ENCODE peak calls at places on chromosome 19, in nine cellular contexts. C, V, A, U, J, R, H, I and L are unnamed samples.

GRCh38 chr19:52007436-52007804 is 591 bp downstream of the ZNF615 start:
- DNase-seq in C (no peak), V (peak), A (no peak), U (no peak), J (peak), R (no peak), H (no peak), I (no peak), L (no peak)

GRCh38 chr19:1854542-1855039 is 6.3 kb upstream of the REXO1 start:
- DNase-seq in C (no peak), V (no peak), A (no peak), U (no peak), J (no peak), R (no peak), H (no peak), I (no peak), L (no peak)

GRCh38 chr19:39125554-39126311 is at the start of gene PAK4:
- DNase-seq in C (peak), V (peak), A (peak), U (peak), J (peak), R (peak), H (peak), I (peak), L (peak)

GRCh38 chr19:5916201-5916708 is 2.2 kb downstream of the CAPS start:
- DNase-seq in C (no peak), V (no peak), A (no peak), U (no peak), J (no peak), R (no peak), H (no peak), I (no peak), L (no peak)

GRCh38 chr19:32719611-32720059 is at the start of gene TDRD12:
- DNase-seq in C (no peak), V (no peak), A (no peak), U (no peak), J (no peak), R (no peak), H (no peak), I (no peak), L (no peak)

GRCh38 chr19:16365300-16365996 is 40.8 kb downstream of the KLF2 start:
- DNase-seq in C (no peak), V (no peak), A (no peak), U (no peak), J (no peak), R (no peak), H (no peak), I (no peak), L (no peak)

GRCh38 chr19:58182577-58182988 is 278 bp upstream of the ZNF274 start:
- DNase-seq in C (no peak), V (peak), A (peak), U (no peak), J (no peak), R (peak), H (peak), I (no peak), L (peak)

GRCh38 chr19:12685831-12686230 is 2.0 kb upstream of the GNG14 start:
- DNase-seq in C (no peak), V (no peak), A (no peak), U (no peak), J (no peak), R (no peak), H (no peak), I (no peak), L (no peak)

GRCh38 chr19:45087531-45087930 is 5.4 kb upstream of the PPP1R37 start:
- DNase-seq in C (no peak), V (no peak), A (no peak), U (no peak), J (no peak), R (no peak), H (no peak), I (no peak), L (no peak)

GRCh38 chr19:7923295-7924191 is 2.4 kb downstream of the CTXN1 start:
- DNase-seq in C (no peak), V (no peak), A (no peak), U (no peak), J (no peak), R (no peak), H (no peak), I (no peak), L (no peak)

GRCh38 chr19:16143399-16144215 is at the start of gene HSH2D:
- DNase-seq in C (no peak), V (no peak), A (peak), U (no peak), J (no peak), R (no peak), H (peak), I (peak), L (no peak)

GRCh38 chr19:58366576-58367430 is 4.3 kb upstream of the ZNF497 start:
- DNase-seq in C (no peak), V (no peak), A (no peak), U (no peak), J (no peak), R (no peak), H (no peak), I (no peak), L (no peak)

GRCh38 chr19:23527797-23528196 is 132.5 kb upstream of the ZNF91 start:
- DNase-seq in C (no peak), V (no peak), A (no peak), U (peak), J (no peak), R (no peak), H (peak), I (no peak), L (no peak)

GRCh38 chr19:10719466-10719961 is 1.6 kb downstream of the DNM2 start:
- DNase-seq in C (no peak), V (no peak), A (peak), U (no peak), J (no peak), R (no peak), H (no peak), I (no peak), L (no peak)

GRCh38 chr19:7729211-7729610 is 2.7 kb downstream of the CLEC4G start:
- DNase-seq in C (no peak), V (no peak), A (no peak), U (no peak), J (no peak), R (no peak), H (peak), I (no peak), L (no peak)

GRCh38 chr19:32702010-32702409 is 10.4 kb downstream of the NUDT19 start:
- DNase-seq in C (no peak), V (no peak), A (no peak), U (no peak), J (no peak), R (no peak), H (no peak), I (no peak), L (no peak)

GRCh38 chr19:53571339-53571738 is 33.4 kb downstream of the ZNF331 start:
- DNase-seq in C (no peak), V (no peak), A (no peak), U (no peak), J (no peak), R (no peak), H (no peak), I (no peak), L (no peak)

GRCh38 chr19:43595605-43595998 is 332 bp downstream of the IRGQ start:
- DNase-seq in C (no peak), V (no peak), A (no peak), U (no peak), J (no peak), R (no peak), H (no peak), I (no peak), L (no peak)

GRCh38 chr19:13004273-13004672 is 9.0 kb downstream of the NFIX start:
- DNase-seq in C (no peak), V (no peak), A (no peak), U (no peak), J (no peak), R (no peak), H (no peak), I (no peak), L (no peak)

GRCh38 chr19:57434386-57435061 is 601 bp upstream of the ZNF749 start:
- DNase-seq in C (no peak), V (peak), A (no peak), U (no peak), J (peak), R (peak), H (peak), I (no peak), L (no peak)

GRCh38 chr19:16457195-16457953 is 14.4 kb downstream of the EPS15L1 start:
- DNase-seq in C (no peak), V (peak), A (no peak), U (peak), J (peak), R (peak), H (no peak), I (no peak), L (no peak)

GRCh38 chr19:44005968-44006367 is 3.2 kb downstream of the ZNF230 start:
- DNase-seq in C (no peak), V (peak), A (peak), U (no peak), J (no peak), R (no peak), H (no peak), I (no peak), L (no peak)

GRCh38 chr19:18932216-18932841 is 8.7 kb downstream of the HOMER3 start:
- DNase-seq in C (no peak), V (peak), A (no peak), U (peak), J (peak), R (no peak), H (peak), I (peak), L (peak)

GRCh38 chr19:22422220-22422619 is at the start of gene ZNF98:
- DNase-seq in C (no peak), V (no peak), A (peak), U (no peak), J (no peak), R (peak), H (no peak), I (no peak), L (no peak)

GRCh38 chr19:489418-490196 is 6.7 kb upstream of the MADCAM1 start:
- DNase-seq in C (no peak), V (peak), A (no peak), U (peak), J (no peak), R (no peak), H (peak), I (no peak), L (no peak)

GRCh38 chr19:38444026-38444425 is 10.5 kb downstream of the RYR1 start:
- DNase-seq in C (no peak), V (no peak), A (no peak), U (no peak), J (no peak), R (no peak), H (no peak), I (no peak), L (no peak)

GRCh38 chr19:11256189-11256588 is 6.1 kb downstream of the DOCK6 start:
- DNase-seq in C (no peak), V (peak), A (no peak), U (no peak), J (no peak), R (no peak), H (no peak), I (no peak), L (no peak)

GRCh38 chr19:7679017-7679720 is 1.5 kb upstream of the TRAPPC5 start:
- DNase-seq in C (no peak), V (no peak), A (no peak), U (no peak), J (no peak), R (no peak), H (peak), I (no peak), L (peak)

GRCh38 chr19:571127-571974 is 1.0 kb upstream of the BSG start:
- DNase-seq in C (no peak), V (peak), A (peak), U (peak), J (peak), R (no peak), H (peak), I (no peak), L (no peak)

GRCh38 chr19:29645911-29646310 is 19.4 kb upstream of the PLEKHF1 start:
- DNase-seq in C (no peak), V (peak), A (peak), U (peak), J (no peak), R (no peak), H (no peak), I (no peak), L (no peak)

GRCh38 chr19:49447485-49448431 is 3.9 kb downstream of the PIH1D1 start:
- DNase-seq in C (no peak), V (no peak), A (no peak), U (peak), J (no peak), R (no peak), H (peak), I (no peak), L (no peak)

GRCh38 chr19:5503598-5503997 is 48.4 kb downstream of the ZNRF4 start:
- DNase-seq in C (no peak), V (no peak), A (no peak), U (no peak), J (no peak), R (no peak), H (no peak), I (no peak), L (no peak)

GRCh38 chr19:1324792-1325567 is 39.3 kb downstream of the EFNA2 start:
- DNase-seq in C (no peak), V (peak), A (no peak), U (peak), J (peak), R (peak), H (no peak), I (no peak), L (no peak)